ENCODE peak calls at places on chromosomes 13 and 19, in ten cellular contexts. One of them, this sample, is unnamed.

GRCh38 chr13:49561064-49561410 is 24.3 kb downstream of the RCBTB1 start:
- DNase-seq in kidney: no peak
- DNase-seq in spleen: no peak
- DNase-seq in sigmoid colon: no peak
- DNase-seq in ovary: no peak
- DNase-seq in upper lobe of right lung: no peak
- DNase-seq in psoas muscle: no peak
- DNase-seq in HCT116: no peak
- DNase-seq in uterus: peak
- DNase-seq in thoracic aorta: no peak
- DNase-seq in this sample: no peak

GRCh38 chr19:43560687-43561086 is 14.6 kb downstream of the XRCC1 start:
- DNase-seq in kidney: peak
- DNase-seq in spleen: peak
- DNase-seq in sigmoid colon: no peak
- DNase-seq in ovary: no peak
- DNase-seq in upper lobe of right lung: no peak
- DNase-seq in psoas muscle: no peak
- DNase-seq in HCT116: no peak
- DNase-seq in uterus: no peak
- DNase-seq in thoracic aorta: no peak
- DNase-seq in this sample: no peak

GRCh38 chr19:33063356-33064116 is 1.2 kb downstream of the RHPN2 start:
- DNase-seq in kidney: no peak
- DNase-seq in spleen: no peak
- DNase-seq in sigmoid colon: no peak
- DNase-seq in ovary: no peak
- DNase-seq in upper lobe of right lung: no peak
- DNase-seq in psoas muscle: no peak
- DNase-seq in HCT116: no peak
- DNase-seq in uterus: peak
- DNase-seq in thoracic aorta: no peak
- DNase-seq in this sample: no peak

GRCh38 chr13:93861818-93862217 is 617.7 kb downstream of the DCT start:
- DNase-seq in kidney: no peak
- DNase-seq in spleen: no peak
- DNase-seq in sigmoid colon: no peak
- DNase-seq in ovary: no peak
- DNase-seq in upper lobe of right lung: no peak
- DNase-seq in psoas muscle: no peak
- DNase-seq in HCT116: no peak
- DNase-seq in uterus: no peak
- DNase-seq in thoracic aorta: no peak
- DNase-seq in this sample: no peak

GRCh38 chr13:93727301-93728141 is 500.9 kb downstream of the GPC6 start:
- DNase-seq in kidney: no peak
- DNase-seq in spleen: no peak
- DNase-seq in sigmoid colon: no peak
- DNase-seq in ovary: no peak
- DNase-seq in upper lobe of right lung: no peak
- DNase-seq in psoas muscle: no peak
- DNase-seq in HCT116: no peak
- DNase-seq in uterus: no peak
- DNase-seq in thoracic aorta: no peak
- DNase-seq in this sample: no peak

GRCh38 chr13:69618838-69619237 is 488.8 kb upstream of the ATXN8OS start:
- DNase-seq in kidney: no peak
- DNase-seq in spleen: no peak
- DNase-seq in sigmoid colon: no peak
- DNase-seq in ovary: no peak
- DNase-seq in upper lobe of right lung: no peak
- DNase-seq in psoas muscle: no peak
- DNase-seq in HCT116: no peak
- DNase-seq in uterus: no peak
- DNase-seq in thoracic aorta: no peak
- DNase-seq in this sample: no peak

GRCh38 chr19:29583196-29584006 is 22.7 kb upstream of the POP4 start:
- DNase-seq in kidney: no peak
- DNase-seq in spleen: no peak
- DNase-seq in sigmoid colon: no peak
- DNase-seq in ovary: no peak
- DNase-seq in upper lobe of right lung: no peak
- DNase-seq in psoas muscle: no peak
- DNase-seq in HCT116: no peak
- DNase-seq in uterus: no peak
- DNase-seq in thoracic aorta: no peak
- DNase-seq in this sample: no peak

GRCh38 chr13:76993021-76993420 is 1.1 kb downstream of the CLN5 start:
- DNase-seq in kidney: no peak
- DNase-seq in spleen: no peak
- DNase-seq in sigmoid colon: no peak
- DNase-seq in ovary: no peak
- DNase-seq in upper lobe of right lung: no peak
- DNase-seq in psoas muscle: no peak
- DNase-seq in HCT116: no peak
- DNase-seq in uterus: no peak
- DNase-seq in thoracic aorta: no peak
- DNase-seq in this sample: no peak

GRCh38 chr19:32581704-32582164 is 744 bp downstream of the PDCD5 start:
- DNase-seq in kidney: peak
- DNase-seq in spleen: no peak
- DNase-seq in sigmoid colon: no peak
- DNase-seq in ovary: no peak
- DNase-seq in upper lobe of right lung: no peak
- DNase-seq in psoas muscle: peak
- DNase-seq in HCT116: no peak
- DNase-seq in uterus: no peak
- DNase-seq in thoracic aorta: no peak
- DNase-seq in this sample: no peak

GRCh38 chr19:57830071-57830602 is at the start of gene ZNF587B:
- DNase-seq in kidney: peak
- DNase-seq in spleen: peak
- DNase-seq in sigmoid colon: peak
- DNase-seq in ovary: peak
- DNase-seq in upper lobe of right lung: peak
- DNase-seq in psoas muscle: peak
- DNase-seq in HCT116: peak
- DNase-seq in uterus: peak
- DNase-seq in thoracic aorta: no peak
- DNase-seq in this sample: peak

GRCh38 chr13:88005188-88005587 is 334.0 kb downstream of the SLITRK5 start:
- DNase-seq in kidney: no peak
- DNase-seq in spleen: no peak
- DNase-seq in sigmoid colon: no peak
- DNase-seq in ovary: no peak
- DNase-seq in upper lobe of right lung: no peak
- DNase-seq in psoas muscle: no peak
- DNase-seq in HCT116: no peak
- DNase-seq in uterus: no peak
- DNase-seq in thoracic aorta: no peak
- DNase-seq in this sample: no peak

GRCh38 chr19:47507031-47507430 is 7.8 kb downstream of the NAPA start:
- DNase-seq in kidney: no peak
- DNase-seq in spleen: no peak
- DNase-seq in sigmoid colon: no peak
- DNase-seq in ovary: no peak
- DNase-seq in upper lobe of right lung: no peak
- DNase-seq in psoas muscle: no peak
- DNase-seq in HCT116: no peak
- DNase-seq in uterus: no peak
- DNase-seq in thoracic aorta: no peak
- DNase-seq in this sample: no peak

GRCh38 chr13:111282997-111283396 is 37.4 kb upstream of the TEX29 start:
- DNase-seq in kidney: no peak
- DNase-seq in spleen: no peak
- DNase-seq in sigmoid colon: no peak
- DNase-seq in ovary: no peak
- DNase-seq in upper lobe of right lung: no peak
- DNase-seq in psoas muscle: no peak
- DNase-seq in HCT116: no peak
- DNase-seq in uterus: no peak
- DNase-seq in thoracic aorta: no peak
- DNase-seq in this sample: no peak

GRCh38 chr13:99686157-99686572 is 184.9 kb downstream of the TM9SF2 start:
- DNase-seq in kidney: no peak
- DNase-seq in spleen: no peak
- DNase-seq in sigmoid colon: no peak
- DNase-seq in ovary: no peak
- DNase-seq in upper lobe of right lung: no peak
- DNase-seq in psoas muscle: no peak
- DNase-seq in HCT116: no peak
- DNase-seq in uterus: no peak
- DNase-seq in thoracic aorta: no peak
- DNase-seq in this sample: no peak

GRCh38 chr19:23071087-23071511 is 45.7 kb upstream of the ZNF730 start:
- DNase-seq in kidney: no peak
- DNase-seq in spleen: no peak
- DNase-seq in sigmoid colon: peak
- DNase-seq in ovary: peak
- DNase-seq in upper lobe of right lung: no peak
- DNase-seq in psoas muscle: peak
- DNase-seq in HCT116: no peak
- DNase-seq in uterus: peak
- DNase-seq in thoracic aorta: no peak
- DNase-seq in this sample: no peak

GRCh38 chr19:29845576-29846176 is 33.9 kb downstream of the CCNE1 start:
- DNase-seq in kidney: peak
- DNase-seq in spleen: peak
- DNase-seq in sigmoid colon: no peak
- DNase-seq in ovary: no peak
- DNase-seq in upper lobe of right lung: peak
- DNase-seq in psoas muscle: no peak
- DNase-seq in HCT116: no peak
- DNase-seq in uterus: no peak
- DNase-seq in thoracic aorta: no peak
- DNase-seq in this sample: no peak

GRCh38 chr13:33644607-33645543 is 173.1 kb upstream of the RFC3 start:
- DNase-seq in kidney: no peak
- DNase-seq in spleen: no peak
- DNase-seq in sigmoid colon: peak
- DNase-seq in ovary: no peak
- DNase-seq in upper lobe of right lung: no peak
- DNase-seq in psoas muscle: peak
- DNase-seq in HCT116: no peak
- DNase-seq in uterus: peak
- DNase-seq in thoracic aorta: no peak
- DNase-seq in this sample: peak

DNA sequence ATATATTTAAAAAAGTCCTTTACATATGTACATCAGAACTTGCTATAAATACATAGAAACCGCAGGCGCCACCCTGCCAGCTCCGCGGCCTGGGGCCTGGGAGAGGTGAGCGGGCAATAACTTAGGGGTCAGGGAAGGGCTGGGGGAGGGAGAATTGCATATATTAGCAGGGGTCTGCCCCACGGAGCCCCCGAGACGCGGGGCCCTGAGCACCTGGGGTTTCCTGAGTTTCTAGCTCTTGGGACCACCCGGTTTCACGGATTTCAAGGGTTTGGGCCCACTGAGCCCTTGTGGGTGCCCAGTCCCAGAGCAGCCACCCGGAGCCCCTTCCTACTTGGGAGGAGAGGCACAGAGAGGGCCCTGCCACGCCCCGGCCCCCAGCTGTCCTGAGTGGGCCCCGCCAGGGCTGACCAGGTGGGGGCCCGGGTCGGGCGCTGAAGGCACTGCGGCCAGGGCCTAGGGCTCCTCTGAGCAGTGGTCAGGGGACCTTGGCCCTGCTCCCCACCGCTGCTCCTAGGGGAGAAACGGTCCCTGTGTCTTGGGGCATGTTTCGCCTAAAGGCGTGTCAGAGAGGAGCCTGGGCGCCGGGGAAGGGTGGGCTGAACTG is 4.0 kb downstream of the GPX4 start:
- DNase-seq in kidney: no peak
- DNase-seq in spleen: peak
- DNase-seq in sigmoid colon: no peak
- DNase-seq in ovary: no peak
- DNase-seq in upper lobe of right lung: no peak
- DNase-seq in psoas muscle: no peak
- DNase-seq in HCT116: no peak
- DNase-seq in uterus: no peak
- DNase-seq in thoracic aorta: no peak
- DNase-seq in this sample: no peak
- H3K27ac ChIP-seq in kidney: no peak
- H3K27ac ChIP-seq in spleen: peak
- H3K27ac ChIP-seq in sigmoid colon: no peak
- H3K27ac ChIP-seq in ovary: no peak
- H3K27ac ChIP-seq in upper lobe of right lung: no peak
- H3K27ac ChIP-seq in psoas muscle: no peak
- H3K27ac ChIP-seq in HCT116: peak
- H3K27ac ChIP-seq in uterus: no peak
- H3K27ac ChIP-seq in thoracic aorta: no peak
- H3K27ac ChIP-seq in this sample: no peak

GRCh38 chr19:34282611-34283519 is 28.5 kb downstream of the GARRE1 start:
- DNase-seq in kidney: no peak
- DNase-seq in spleen: no peak
- DNase-seq in sigmoid colon: no peak
- DNase-seq in ovary: no peak
- DNase-seq in upper lobe of right lung: no peak
- DNase-seq in psoas muscle: no peak
- DNase-seq in HCT116: no peak
- DNase-seq in uterus: no peak
- DNase-seq in thoracic aorta: no peak
- DNase-seq in this sample: no peak
- H3K27ac ChIP-seq in kidney: no peak
- H3K27ac ChIP-seq in spleen: no peak
- H3K27ac ChIP-seq in sigmoid colon: no peak
- H3K27ac ChIP-seq in ovary: no peak
- H3K27ac ChIP-seq in upper lobe of right lung: no peak
- H3K27ac ChIP-seq in psoas muscle: no peak
- H3K27ac ChIP-seq in HCT116: no peak
- H3K27ac ChIP-seq in uterus: peak
- H3K27ac ChIP-seq in thoracic aorta: no peak
- H3K27ac ChIP-seq in this sample: no peak

GRCh38 chr13:19589312-19589711 is 28.0 kb upstream of the TPTE2 start:
- DNase-seq in kidney: no peak
- DNase-seq in spleen: no peak
- DNase-seq in sigmoid colon: no peak
- DNase-seq in ovary: no peak
- DNase-seq in upper lobe of right lung: no peak
- DNase-seq in psoas muscle: no peak
- DNase-seq in HCT116: no peak
- DNase-seq in uterus: no peak
- DNase-seq in thoracic aorta: no peak
- DNase-seq in this sample: no peak
- H3K27ac ChIP-seq in kidney: no peak
- H3K27ac ChIP-seq in spleen: no peak
- H3K27ac ChIP-seq in sigmoid colon: no peak
- H3K27ac ChIP-seq in ovary: no peak
- H3K27ac ChIP-seq in upper lobe of right lung: no peak
- H3K27ac ChIP-seq in psoas muscle: no peak
- H3K27ac ChIP-seq in HCT116: no peak
- H3K27ac ChIP-seq in uterus: no peak
- H3K27ac ChIP-seq in thoracic aorta: no peak
- H3K27ac ChIP-seq in this sample: no peak

DNA sequence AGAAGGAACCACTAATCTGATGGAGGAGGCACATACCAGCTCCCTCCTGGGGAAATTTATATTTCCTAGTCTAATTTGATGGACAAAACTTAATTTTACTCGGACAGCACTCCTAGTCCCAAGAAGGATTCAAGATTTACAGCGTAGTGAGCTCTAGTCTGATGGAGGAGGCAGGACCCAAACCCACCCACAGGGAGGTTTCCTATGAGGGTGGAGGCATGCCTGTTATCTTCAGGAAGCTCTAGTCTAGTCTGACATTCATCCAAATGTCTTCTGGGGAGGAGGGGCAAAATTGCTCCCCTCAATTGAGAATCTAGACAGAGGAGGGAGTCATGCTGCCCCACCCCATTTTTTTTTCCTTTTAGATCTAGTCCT is 10.4 kb upstream of the BCL3 start:
- DNase-seq in kidney: no peak
- DNase-seq in spleen: no peak
- DNase-seq in sigmoid colon: no peak
- DNase-seq in ovary: no peak
- DNase-seq in upper lobe of right lung: no peak
- DNase-seq in psoas muscle: no peak
- DNase-seq in HCT116: no peak
- DNase-seq in uterus: no peak
- DNase-seq in thoracic aorta: no peak
- DNase-seq in this sample: no peak
- H3K27ac ChIP-seq in kidney: no peak
- H3K27ac ChIP-seq in spleen: no peak
- H3K27ac ChIP-seq in sigmoid colon: no peak
- H3K27ac ChIP-seq in ovary: no peak
- H3K27ac ChIP-seq in upper lobe of right lung: peak
- H3K27ac ChIP-seq in psoas muscle: peak
- H3K27ac ChIP-seq in HCT116: no peak
- H3K27ac ChIP-seq in uterus: no peak
- H3K27ac ChIP-seq in thoracic aorta: no peak
- H3K27ac ChIP-seq in this sample: no peak

This sample was measured in tibial artery.